ENCODE peak calls at places on chromosomes 2 and 18, in five cellular contexts. L is stomach; J is CD8-positive, alpha-beta memory T cell; K is AG08396; U is C1 segment of cervical spinal cord. I is an unnamed sample.

GRCh38 chr2:132562245-132562644 is 107.8 kb downstream of the LYPD1 start:
- DNase-seq in L (no peak), J (no peak), K (peak), U (no peak), I (no peak)

GRCh38 chr2:20366672-20367116 is 16.1 kb upstream of the PUM2 start:
- DNase-seq in L (no peak), J (no peak), K (no peak), U (no peak), I (no peak)

GRCh38 chr2:60496976-60497375 is 56.5 kb downstream of the BCL11A start:
- DNase-seq in L (no peak), J (no peak), K (no peak), U (no peak), I (no peak)

GRCh38 chr2:188326290-188326668 is 34.6 kb downstream of the GULP1 start:
- DNase-seq in L (no peak), J (no peak), K (no peak), U (no peak), I (no peak)

GRCh38 chr2:44326548-44327269 is 34.6 kb downstream of the PREPL start:
- DNase-seq in L (no peak), J (no peak), K (no peak), U (no peak), I (no peak)

GRCh38 chr2:33770023-33770422 is 170.9 kb upstream of the FAM98A start:
- DNase-seq in L (no peak), J (no peak), K (no peak), U (no peak), I (no peak)

GRCh38 chr2:27638709-27639108 is 9.9 kb downstream of the GPN1 start:
- DNase-seq in L (no peak), J (no peak), K (peak), U (no peak), I (no peak)

GRCh38 chr2:236562434-236562833 is 7.2 kb upstream of the ACKR3 start:
- DNase-seq in L (no peak), J (no peak), K (peak), U (no peak), I (no peak)

GRCh38 chr2:13193900-13194299 is 477.2 kb downstream of the TRIB2 start:
- DNase-seq in L (no peak), J (no peak), K (no peak), U (no peak), I (no peak)

GRCh38 chr18:47075098-47075883 is 39.9 kb upstream of the ELOA2 start:
- DNase-seq in L (no peak), J (no peak), K (no peak), U (no peak), I (no peak)

GRCh38 chr18:77733292-77733903 is 483.8 kb downstream of the GALR1 start:
- DNase-seq in L (no peak), J (no peak), K (no peak), U (no peak), I (no peak)

GRCh38 chr2:9124231-9124651 is 82.4 kb upstream of the ASAP2 start:
- DNase-seq in L (no peak), J (no peak), K (no peak), U (no peak), I (no peak)

GRCh38 chr2:168998609-168999211 is 32.4 kb downstream of the ABCB11 start:
- DNase-seq in L (no peak), J (no peak), K (no peak), U (no peak), I (no peak)

GRCh38 chr2:145110668-145111067 is 590.7 kb upstream of the ZEB2 start:
- DNase-seq in L (no peak), J (no peak), K (no peak), U (no peak), I (no peak)

GRCh38 chr2:149994057-149994728 is 406.6 kb upstream of the MMADHC start:
- DNase-seq in L (peak), J (no peak), K (peak), U (no peak), I (no peak)

GRCh38 chr18:55475916-55476315 is 112.1 kb downstream of the TCF4 start:
- DNase-seq in L (no peak), J (no peak), K (no peak), U (no peak), I (no peak)

GRCh38 chr2:98601532-98602132 is 6.7 kb downstream of the COA5 start:
- DNase-seq in L (no peak), J (no peak), K (peak), U (no peak), I (no peak)

GRCh38 chr2:21811541-21811940 is 687.8 kb downstream of the TDRD15 start:
- DNase-seq in L (no peak), J (no peak), K (no peak), U (no peak), I (no peak)

GRCh38 chr2:1867141-1867540 is 122.8 kb upstream of the PXDN start:
- DNase-seq in L (no peak), J (no peak), K (no peak), U (no peak), I (no peak)

GRCh38 chr2:240739797-240740196 is 48.1 kb downstream of the AQP12A start:
- DNase-seq in L (no peak), J (peak), K (no peak), U (no peak), I (no peak)

GRCh38 chr2:223196331-223196730 is 144.3 kb downstream of the KCNE4 start:
- DNase-seq in L (no peak), J (no peak), K (no peak), U (no peak), I (no peak)

GRCh38 chr18:2683055-2683454 is 27.5 kb downstream of the SMCHD1 start:
- DNase-seq in L (no peak), J (no peak), K (no peak), U (no peak), I (no peak)

GRCh38 chr2:101741775-101742520 is 44.4 kb downstream of the MAP4K4 start:
- DNase-seq in L (no peak), J (no peak), K (no peak), U (no peak), I (no peak)

GRCh38 chr2:134468093-134468640 is 214.3 kb downstream of the MGAT5 start:
- DNase-seq in L (peak), J (no peak), K (no peak), U (no peak), I (peak)

GRCh38 chr2:195850764-195851163 is 193.7 kb downstream of the SLC39A10 start:
- DNase-seq in L (no peak), J (no peak), K (no peak), U (no peak), I (no peak)

GRCh38 chr2:108612153-108612513 is 77.9 kb downstream of the LIMS1 start:
- DNase-seq in L (no peak), J (no peak), K (peak), U (no peak), I (no peak)

GRCh38 chr2:128414946-128415767 is 96.5 kb upstream of the HS6ST1 start:
- DNase-seq in L (peak), J (no peak), K (no peak), U (no peak), I (peak)

GRCh38 chr2:124961132-124961531 is 936.0 kb downstream of the CNTNAP5 start:
- DNase-seq in L (no peak), J (no peak), K (no peak), U (no peak), I (no peak)

GRCh38 chr2:1717129-1717528 is 27.2 kb downstream of the PXDN start:
- DNase-seq in L (no peak), J (no peak), K (no peak), U (peak), I (no peak)

GRCh38 chr2:64204006-64204632 is 59.9 kb upstream of the PELI1 start:
- DNase-seq in L (no peak), J (peak), K (peak), U (no peak), I (peak)

GRCh38 chr2:68193774-68194372 is 36.2 kb downstream of the PNO1 start:
- DNase-seq in L (no peak), J (no peak), K (peak), U (no peak), I (no peak)